ENCODE peak calls at places on chromosomes 5 and 9, in ten cellular contexts. S, E, O, X, U, K, A, I, Z and R are unnamed samples.

GRCh38 chr5:54792611-54793404 is 192.6 kb downstream of the ESM1 start:
- DNase-seq in S (no peak), E (peak; percentile 58), O (no peak), X (no peak), U (no peak), K (no peak), A (no peak), I (no peak), Z (no peak), R (no peak)

GRCh38 chr9:91089405-91090131 is 272.1 kb downstream of the AUH start:
- DNase-seq in S (no peak), E (peak; percentile 43), O (peak; percentile 61), X (no peak), U (peak; percentile 5), K (no peak), A (no peak), I (no peak), Z (no peak), R (peak; percentile 80)

GRCh38 chr5:58116346-58116745 is 343.5 kb downstream of the PLK2 start:
- DNase-seq in S (no peak), E (no peak), O (no peak), X (no peak), U (no peak), K (no peak), A (no peak), I (no peak), Z (no peak), R (no peak)

GRCh38 chr5:36494756-36495637 is 111.4 kb upstream of the SLC1A3 start:
- DNase-seq in S (no peak), E (no peak), O (no peak), X (no peak), U (peak; percentile 17), K (no peak), A (no peak), I (peak; percentile 13), Z (no peak), R (peak; percentile 17)

GRCh38 chr5:54985301-54986268 is at the start of gene ESM1:
- DNase-seq in S (no peak), E (no peak), O (no peak), X (no peak), U (no peak), K (peak; percentile 84), A (peak; percentile 38), I (no peak), Z (no peak), R (peak; percentile 85)

GRCh38 chr5:177966839-177967167 is 29.2 kb downstream of the PROP1 start:
- DNase-seq in S (no peak), E (no peak), O (no peak), X (no peak), U (no peak), K (peak; percentile 17), A (no peak), I (no peak), Z (no peak), R (no peak)

GRCh38 chr9:70119786-70120185 is 76.1 kb downstream of the MAMDC2 start:
- DNase-seq in S (no peak), E (no peak), O (no peak), X (no peak), U (no peak), K (no peak), A (no peak), I (no peak), Z (no peak), R (no peak)

GRCh38 chr5:173926359-173926758 is 38.2 kb downstream of the CPEB4 start:
- DNase-seq in S (no peak), E (no peak), O (no peak), X (no peak), U (no peak), K (no peak), A (peak; percentile 44), I (no peak), Z (no peak), R (peak; percentile 67)

GRCh38 chr9:78539904-78540303 is 243.0 kb downstream of the PSAT1 start:
- DNase-seq in S (no peak), E (no peak), O (no peak), X (no peak), U (no peak), K (peak; percentile 24), A (no peak), I (no peak), Z (no peak), R (peak; percentile 53)

GRCh38 chr9:534886-535285 is 306.6 kb upstream of the DMRT1 start:
- DNase-seq in S (no peak), E (peak; percentile 57), O (peak; percentile 45), X (no peak), U (no peak), K (no peak), A (peak; percentile 41), I (peak; percentile 68), Z (no peak), R (no peak)

GRCh38 chr5:139473565-139473964 is 2.8 kb downstream of the SMIM33 start:
- DNase-seq in S (peak; percentile 15), E (no peak), O (no peak), X (no peak), U (no peak), K (no peak), A (no peak), I (no peak), Z (no peak), R (no peak)

GRCh38 chr5:43369651-43370050 is 42.5 kb downstream of the CCL28 start:
- DNase-seq in S (no peak), E (no peak), O (no peak), X (no peak), U (no peak), K (peak; percentile 34), A (no peak), I (no peak), Z (no peak), R (no peak)

GRCh38 chr5:178435321-178436238 is 154.6 kb downstream of the COL23A1 start:
- DNase-seq in S (no peak), E (no peak), O (no peak), X (no peak), U (no peak), K (peak; percentile 66), A (no peak), I (no peak), Z (no peak), R (no peak)

GRCh38 chr5:65812648-65813047 is 90.6 kb downstream of the NLN start:
- DNase-seq in S (no peak), E (peak; percentile 46), O (peak; percentile 75), X (no peak), U (no peak), K (no peak), A (no peak), I (no peak), Z (no peak), R (no peak)

GRCh38 chr9:136852664-136853595 is 784 bp downstream of the MAMDC4 start:
- DNase-seq in S (no peak), E (no peak), O (no peak), X (no peak), U (no peak), K (no peak), A (no peak), I (peak; percentile 27), Z (peak; percentile 42), R (no peak)

GRCh38 chr9:136849960-136850865 is 1.0 kb downstream of the PHPT1 start:
- DNase-seq in S (no peak), E (no peak), O (no peak), X (no peak), U (no peak), K (no peak), A (no peak), I (no peak), Z (peak; percentile 59), R (no peak)

GRCh38 chr9:136851941-136852663 is at the start of gene MAMDC4:
- DNase-seq in S (no peak), E (peak; percentile 57), O (peak; percentile 10), X (no peak), U (no peak), K (no peak), A (no peak), I (no peak), Z (peak; percentile 38), R (no peak)

GRCh38 chr9:136849038-136849959 is at the start of gene PHPT1:
- DNase-seq in S (peak; percentile 99), E (peak; percentile 99), O (peak; percentile 98), X (peak; percentile 97), U (peak; percentile 100), K (peak; percentile 100), A (peak; percentile 98), I (peak; percentile 99), Z (peak; percentile 98), R (peak; percentile 100)

GRCh38 chr9:136850866-136851775 is 1.0 kb upstream of the MAMDC4 start:
- DNase-seq in S (no peak), E (no peak), O (peak; percentile 9), X (no peak), U (no peak), K (no peak), A (no peak), I (no peak), Z (peak; percentile 39), R (no peak)
- H3K4me3 ChIP-seq in S (peak overlapping the region; percentile 89), E (no peak overlapping the region), O (no peak overlapping the region), X (no peak overlapping the region), U (peak overlapping the region; percentile 78), K (no peak overlapping the region), A (no peak overlapping the region), I (no peak overlapping the region), Z (no peak overlapping the region), R (no peak overlapping the region)

GRCh38 chr9:84317563-84317962 is 23.0 kb downstream of the SLC28A3 start:
- DNase-seq in S (no peak), E (no peak), O (no peak), X (no peak), U (no peak), K (no peak), A (no peak), I (no peak), Z (no peak), R (no peak)
- TF ChIP-seq CTCF in S (peak; percentile 32), E (no peak), O (no peak), X (no peak), U (peak; percentile 36), K (no peak), A (no peak), I (no peak), Z (no peak), R (peak; percentile 27)

DNA sequence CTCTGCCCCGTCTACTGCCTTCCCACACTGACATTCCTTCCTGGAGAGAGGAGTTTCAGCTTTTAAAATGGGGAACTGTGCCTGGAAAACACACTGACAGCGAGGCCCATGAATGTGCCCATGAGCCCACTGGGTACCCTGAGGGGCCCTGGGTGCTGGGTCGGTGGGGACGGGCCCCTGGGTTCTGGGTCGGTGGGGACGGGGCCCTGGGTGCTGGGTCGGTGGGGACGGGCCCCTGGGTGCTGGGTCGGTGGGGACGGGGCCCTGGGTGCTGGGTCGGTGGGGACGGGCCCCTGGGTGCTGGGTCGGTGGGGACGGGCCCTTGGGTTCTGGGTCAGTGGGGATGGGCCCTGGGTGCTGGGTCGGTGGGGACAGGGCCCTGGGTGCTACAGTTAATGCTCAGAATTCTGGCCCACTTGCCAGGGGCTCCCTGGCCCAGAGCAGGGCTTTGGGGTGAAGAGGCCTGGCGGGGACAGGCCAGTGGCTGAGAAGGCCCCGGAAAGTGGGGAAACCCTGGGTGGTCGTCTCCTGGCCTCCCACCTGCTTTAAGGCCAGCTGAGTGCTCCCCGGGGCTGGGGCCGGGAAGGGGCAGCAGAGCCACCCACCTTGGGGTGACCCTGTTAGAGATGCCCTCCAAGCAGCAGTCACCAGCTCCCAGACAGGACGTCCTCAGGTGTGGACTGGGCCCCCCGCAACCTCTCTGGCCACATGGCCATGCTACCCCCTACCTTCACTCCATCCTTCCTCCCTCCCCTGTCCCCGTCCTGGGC is 2.5 kb downstream of the GPSM1 start:
- DNase-seq in S (no peak), E (no peak), O (no peak), X (no peak), U (no peak), K (no peak), A (no peak), I (no peak), Z (no peak), R (no peak)
- H3K4me3 ChIP-seq in S (no peak overlapping the region), E (no peak overlapping the region), O (no peak overlapping the region), X (peak overlapping the region; percentile 89), U (peak overlapping the region; percentile 76), K (no peak overlapping the region), A (no peak overlapping the region), I (no peak overlapping the region), Z (no peak overlapping the region), R (no peak overlapping the region)

GRCh38 chr9:75593920-75594319 is 296.6 kb upstream of the PCSK5 start:
- DNase-seq in S (no peak), E (no peak), O (no peak), X (no peak), U (no peak), K (peak; percentile 29), A (no peak), I (no peak), Z (no peak), R (no peak)
- TF ChIP-seq CTCF in S (no peak), E (no peak), O (no peak), X (no peak), U (no peak), K (no peak), A (no peak), I (no peak), Z (no peak), R (no peak)